ENCODE peak calls at places on chromosomes 6 and 20, in six cellular contexts. S is aorta, W is stomach, P is lung, Z is PC-3, A is neuronal stem cell. G is an unnamed sample.

GRCh38 chr20:22339091-22339881 is 245.1 kb downstream of the FOXA2 start:
- DNase-seq in S (no peak), W (no peak), P (peak; percentile 54), Z (peak; percentile 95), A (peak; percentile 71), G (peak; percentile 37)

GRCh38 chr20:38874460-38875169 is 51.6 kb upstream of the FAM83D start:
- DNase-seq in S (no peak), W (no peak), P (no peak), Z (no peak), A (no peak), G (no peak)

GRCh38 chr6:44386929-44387345 is 569 bp upstream of the CDC5L start:
- DNase-seq in S (no peak), W (no peak), P (no peak), Z (peak; percentile 31), A (no peak), G (peak; percentile 7)

GRCh38 chr6:3489032-3489757 is 32.3 kb upstream of the SLC22A23 start:
- DNase-seq in S (no peak), W (no peak), P (no peak), Z (peak; percentile 25), A (no peak), G (no peak)

GRCh38 chr20:24720957-24721356 is 228.1 kb upstream of the CST7 start:
- DNase-seq in S (no peak), W (no peak), P (no peak), Z (no peak), A (no peak), G (no peak)

GRCh38 chr6:162922816-162923215 is 195.0 kb downstream of the PACRG start:
- DNase-seq in S (no peak), W (no peak), P (no peak), Z (no peak), A (no peak), G (no peak)

GRCh38 chr6:14925627-14926026 is 320.2 kb upstream of the JARID2 start:
- DNase-seq in S (no peak), W (no peak), P (no peak), Z (peak; percentile 56), A (no peak), G (no peak)

GRCh38 chr20:37323985-37324384 is 22.0 kb upstream of the SRC start:
- DNase-seq in S (no peak), W (no peak), P (no peak), Z (no peak), A (no peak), G (no peak)

DNA sequence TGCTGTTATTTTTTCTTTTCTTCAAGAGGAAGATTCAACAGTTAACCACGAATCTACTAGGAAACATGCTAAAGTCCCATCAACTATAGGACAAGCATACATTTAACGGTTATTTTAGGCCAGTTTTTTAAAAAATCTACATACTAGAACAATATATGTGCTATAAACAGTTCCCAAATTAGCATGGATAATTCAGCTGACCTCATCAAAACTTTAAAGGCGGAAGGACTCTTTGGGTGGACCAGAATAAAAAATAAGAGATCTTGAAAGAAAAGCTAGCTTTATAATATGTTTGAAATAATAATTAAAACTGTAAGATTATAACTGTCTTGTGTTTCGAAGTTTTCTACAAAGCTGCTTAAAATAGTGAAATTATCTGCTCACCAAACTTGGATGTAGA is 146.9 kb upstream of the SAMD5 start:
- DNase-seq in S (no peak), W (no peak), P (no peak), Z (no peak), A (no peak), G (no peak)
- H3K36me3 ChIP-seq in S (peaks cover 4% of the 10 kb centered on the region), W (peaks cover 59% of the 10 kb centered on the region), P (peaks cover 20% of the 10 kb centered on the region), Z (no peaks in the 10 kb centered on the region), A (peaks cover 18% of the 10 kb centered on the region), G (peaks cover 5% of the 10 kb centered on the region)

GRCh38 chr6:116586738-116587137 is 15.4 kb downstream of the RWDD1 start:
- DNase-seq in S (no peak), W (no peak), P (no peak), Z (no peak), A (no peak), G (no peak)

GRCh38 chr6:116586276-116586675 is 15.0 kb downstream of the RWDD1 start:
- DNase-seq in S (no peak), W (no peak), P (no peak), Z (peak; percentile 16), A (no peak), G (no peak)
- H3K36me3 ChIP-seq in S (no peaks in the 10 kb centered on the region), W (peaks cover 75% of the 10 kb centered on the region), P (peaks cover 24% of the 10 kb centered on the region), Z (peaks cover 7% of the 10 kb centered on the region), A (peaks cover 95% of the 10 kb centered on the region), G (peaks cover 20% of the 10 kb centered on the region)

GRCh38 chr20:17646209-17646717 is 35.8 kb downstream of the RRBP1 start:
- DNase-seq in S (peak; percentile 24), W (no peak), P (no peak), Z (no peak), A (no peak), G (no peak)
- H3K36me3 ChIP-seq in S (peaks cover 2% of the 10 kb centered on the region), W (peaks cover 19% of the 10 kb centered on the region), P (no peaks in the 10 kb centered on the region), Z (peaks cover 15% of the 10 kb centered on the region), A (peaks cover 3% of the 10 kb centered on the region), G (peaks cover 11% of the 10 kb centered on the region)

GRCh38 chr6:166970776-166971175 is 14.4 kb upstream of the RNASET2 start:
- DNase-seq in S (no peak), W (no peak), P (no peak), Z (no peak), A (no peak), G (peak; percentile 20)

GRCh38 chr6:166971271-166971670 is 14.9 kb upstream of the RNASET2 start:
- DNase-seq in S (no peak), W (no peak), P (no peak), Z (no peak), A (no peak), G (peak; percentile 90)

GRCh38 chr6:166960609-166960978 is 4.2 kb upstream of the RNASET2 start:
- DNase-seq in S (no peak), W (no peak), P (no peak), Z (no peak), A (no peak), G (no peak)

GRCh38 chr6:166969390-166970002 is 13.1 kb upstream of the RNASET2 start:
- DNase-seq in S (no peak), W (no peak), P (no peak), Z (no peak), A (no peak), G (no peak)

DNA sequence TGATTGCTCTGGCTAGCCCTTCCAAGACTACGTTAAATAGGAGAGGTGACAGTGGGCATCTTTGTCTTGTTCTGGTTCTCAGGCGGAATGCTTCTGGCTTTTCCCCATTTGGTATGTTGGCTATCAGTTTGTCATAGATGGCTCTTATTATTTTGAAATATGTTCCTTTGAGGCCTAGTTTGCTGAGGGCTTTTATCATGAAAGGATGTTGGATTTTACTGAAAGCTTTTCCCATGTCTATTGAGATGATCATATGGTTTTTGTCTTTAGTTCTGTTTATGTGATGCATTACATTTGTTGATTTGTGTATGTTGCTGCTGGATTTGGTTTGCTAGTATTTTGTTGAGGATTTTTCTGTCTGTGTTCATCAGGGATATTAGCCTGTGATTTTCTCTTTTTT is 9.9 kb upstream of the RNASET2 start:
- DNase-seq in S (no peak), W (no peak), P (no peak), Z (no peak), A (no peak), G (no peak)
- H3K36me3 ChIP-seq in S (no peaks in the 10 kb centered on the region), W (no peaks in the 10 kb centered on the region), P (no peaks in the 10 kb centered on the region), Z (no peaks in the 10 kb centered on the region), A (no peaks in the 10 kb centered on the region), G (no peaks in the 10 kb centered on the region)

GRCh38 chr6:160055378-160055777 is 66.2 kb upstream of the SLC22A1 start:
- DNase-seq in S (no peak), W (no peak), P (peak; percentile 55), Z (no peak), A (no peak), G (no peak)
- H3K36me3 ChIP-seq in S (peaks cover 11% of the 10 kb centered on the region), W (peaks cover 100% of the 10 kb centered on the region), P (peaks cover 38% of the 10 kb centered on the region), Z (peaks cover 17% of the 10 kb centered on the region), A (peaks cover 94% of the 10 kb centered on the region), G (peaks cover 55% of the 10 kb centered on the region)